ENCODE peak calls at places on chromosomes 6 and 20, in seven cellular contexts. M is A673, G is posterior cingulate gyrus, L is anterior cingulate cortex, Z is NCI-H2029 treated with DMSO at 0.1 percent for 48 hours, F is cardiac septum, C is HCT116. V is an unnamed sample.

GRCh38 chr6:153003294-153003645 is 761 bp upstream of the MTRF1L start:
- DNase-seq in M (no peak), G (no peak), L (no peak), Z (peak), F (no peak), C (no peak), V (peak)

GRCh38 chr6:31729515-31729978 is 448 bp upstream of the DDAH2 start:
- DNase-seq in M (peak), G (peak), L (peak), Z (peak), F (peak), C (peak), V (no peak)

GRCh38 chr6:3609388-3609787 is 142.1 kb downstream of the PXDC1 start:
- DNase-seq in M (no peak), G (no peak), L (no peak), Z (no peak), F (no peak), C (no peak), V (no peak)

GRCh38 chr6:3869284-3869631 is 20.1 kb downstream of the FAM50B start:
- DNase-seq in M (no peak), G (no peak), L (no peak), Z (no peak), F (no peak), C (no peak), V (no peak)

GRCh38 chr6:106223300-106223930 is 102.1 kb downstream of the ATG5 start:
- DNase-seq in M (peak), G (peak), L (no peak), Z (peak), F (no peak), C (peak), V (peak)

GRCh38 chr6:79431469-79431868 is 105.8 kb downstream of the LCA5 start:
- DNase-seq in M (peak), G (no peak), L (no peak), Z (no peak), F (no peak), C (no peak), V (no peak)

GRCh38 chr20:44280387-44280786 is 30.6 kb downstream of the FITM2 start:
- DNase-seq in M (no peak), G (no peak), L (no peak), Z (no peak), F (no peak), C (no peak), V (no peak)

GRCh38 chr6:147441751-147442150 is 66.7 kb upstream of the SAMD5 start:
- DNase-seq in M (no peak), G (no peak), L (no peak), Z (no peak), F (no peak), C (no peak), V (no peak)

GRCh38 chr6:107314644-107315043 is 144.7 kb downstream of the PDSS2 start:
- DNase-seq in M (no peak), G (no peak), L (no peak), Z (peak), F (no peak), C (no peak), V (no peak)

GRCh38 chr6:114987281-114987680 is 644.5 kb upstream of the HS3ST5 start:
- DNase-seq in M (no peak), G (no peak), L (no peak), Z (no peak), F (no peak), C (no peak), V (no peak)

GRCh38 chr6:6588064-6588923 is at the start of gene LY86:
- DNase-seq in M (no peak), G (no peak), L (no peak), Z (no peak), F (no peak), C (no peak), V (no peak)

GRCh38 chr6:37020426-37021211 is 15.2 kb downstream of the FGD2 start:
- DNase-seq in M (no peak), G (no peak), L (no peak), Z (no peak), F (no peak), C (no peak), V (peak)

GRCh38 chr6:16769986-16770376 is 8.7 kb upstream of the ATXN1 start:
- DNase-seq in M (no peak), G (no peak), L (no peak), Z (no peak), F (no peak), C (no peak), V (no peak)

GRCh38 chr6:132122871-132123270 is 171.7 kb upstream of the CCN2 start:
- DNase-seq in M (peak), G (no peak), L (no peak), Z (no peak), F (no peak), C (no peak), V (no peak)

GRCh38 chr6:14985366-14985765 is 260.5 kb upstream of the JARID2 start:
- DNase-seq in M (no peak), G (no peak), L (no peak), Z (no peak), F (no peak), C (no peak), V (no peak)

GRCh38 chr6:168117942-168118341 is 38.9 kb upstream of the FRMD1 start:
- DNase-seq in M (no peak), G (no peak), L (no peak), Z (no peak), F (no peak), C (no peak), V (no peak)

GRCh38 chr6:113763311-113763766 is 93.8 kb upstream of the MARCKS start:
- DNase-seq in M (no peak), G (no peak), L (no peak), Z (no peak), F (no peak), C (no peak), V (no peak)

GRCh38 chr6:140041571-140042332 is 667.3 kb upstream of the CITED2 start:
- DNase-seq in M (no peak), G (no peak), L (no peak), Z (no peak), F (no peak), C (no peak), V (no peak)

GRCh38 chr6:43444601-43445000 is 10.7 kb downstream of the DLK2 start:
- DNase-seq in M (no peak), G (no peak), L (no peak), Z (no peak), F (no peak), C (no peak), V (no peak)

GRCh38 chr6:18242062-18242851 is 22.1 kb downstream of the DEK start:
- DNase-seq in M (no peak), G (no peak), L (no peak), Z (no peak), F (no peak), C (peak), V (no peak)

GRCh38 chr20:11305406-11305805 is 612.3 kb upstream of the BTBD3 start:
- DNase-seq in M (no peak), G (no peak), L (no peak), Z (no peak), F (no peak), C (no peak), V (no peak)

GRCh38 chr20:46717818-46718541 is 8.5 kb downstream of the SLC2A10 start:
- DNase-seq in M (no peak), G (no peak), L (no peak), Z (no peak), F (no peak), C (no peak), V (no peak)

GRCh38 chr6:89749918-89750317 is 69.7 kb downstream of the MDN1 start:
- DNase-seq in M (no peak), G (no peak), L (no peak), Z (no peak), F (no peak), C (no peak), V (no peak)

GRCh38 chr20:54221996-54222890 is 14.4 kb downstream of the PFDN4 start:
- DNase-seq in M (no peak), G (no peak), L (no peak), Z (peak), F (no peak), C (no peak), V (peak)

GRCh38 chr20:52405417-52405816 is 213.8 kb upstream of the ZFP64 start:
- DNase-seq in M (no peak), G (no peak), L (no peak), Z (no peak), F (no peak), C (no peak), V (no peak)

GRCh38 chr6:143337201-143337949 is 113.1 kb downstream of the ADAT2 start:
- DNase-seq in M (peak), G (peak), L (peak), Z (no peak), F (no peak), C (peak), V (no peak)

GRCh38 chr20:40254023-40254772 is 434.8 kb downstream of the MAFB start:
- DNase-seq in M (peak), G (no peak), L (no peak), Z (no peak), F (no peak), C (no peak), V (no peak)

GRCh38 chr6:129749749-129750120 is 39.8 kb upstream of the ARHGAP18 start:
- DNase-seq in M (peak), G (no peak), L (no peak), Z (no peak), F (no peak), C (peak), V (no peak)

GRCh38 chr6:27478141-27478705 is 5.3 kb upstream of the ZNF184 start:
- DNase-seq in M (peak), G (no peak), L (no peak), Z (no peak), F (no peak), C (no peak), V (no peak)

GRCh38 chr6:28139860-28140500 is 1.7 kb upstream of the ZKSCAN8 start:
- DNase-seq in M (no peak), G (no peak), L (no peak), Z (no peak), F (no peak), C (no peak), V (no peak)

GRCh38 chr6:116200619-116201249 is 53.1 kb downstream of the TSPYL4 start:
- DNase-seq in M (no peak), G (no peak), L (no peak), Z (no peak), F (no peak), C (no peak), V (no peak)

GRCh38 chr20:25540273-25540672 is 45.1 kb downstream of the NINL start:
- DNase-seq in M (peak), G (peak), L (no peak), Z (no peak), F (no peak), C (peak), V (no peak)

GRCh38 chr6:126102358-126102757 is 116.0 kb downstream of the TRMT11 start:
- DNase-seq in M (no peak), G (no peak), L (no peak), Z (no peak), F (no peak), C (no peak), V (no peak)

GRCh38 chr6:43743682-43744381 is 26.2 kb upstream of the VEGFA start:
- DNase-seq in M (no peak), G (no peak), L (no peak), Z (no peak), F (peak), C (no peak), V (no peak)

GRCh38 chr6:7723554-7723953 is 2.3 kb upstream of the BMP6 start:
- DNase-seq in M (no peak), G (no peak), L (no peak), Z (no peak), F (no peak), C (no peak), V (no peak)